ENCODE peak calls at places on chromosomes 6 and 20, in six cellular contexts. V, A, P, X, C and U are unnamed samples.

GRCh38 chr20:50909413-50909812 is 21.8 kb downstream of the ADNP start:
- DNase-seq in C (no peak), P (no peak), V (no peak), X (no peak), A (no peak), U (no peak)

GRCh38 chr6:11009353-11009752 is 34.8 kb downstream of the ELOVL2 start:
- DNase-seq in X (no peak), P (no peak), C (no peak), A (no peak), V (no peak), U (no peak)

GRCh38 chr6:150078788-150079187 is 9.9 kb upstream of the ULBP3 start:
- DNase-seq in P (no peak), X (no peak), C (no peak), A (no peak), V (no peak), U (no peak)

GRCh38 chr20:24643731-24644130 is 174.3 kb downstream of the SYNDIG1 start:
- DNase-seq in V (no peak), X (no peak), P (no peak), C (no peak), A (no peak), U (no peak)

GRCh38 chr6:127784468-127784867 is 116.4 kb downstream of the THEMIS start:
- DNase-seq in P (no peak), X (no peak), C (no peak), A (no peak), V (no peak), U (no peak)

GRCh38 chr6:13526718-13527668 is 39.6 kb upstream of the GFOD1 start:
- DNase-seq in P (peak; percentile 48), A (no peak), C (peak; percentile 73), X (no peak), V (no peak), U (peak; percentile 28)

GRCh38 chr20:62516345-62516744 is 40.5 kb upstream of the GATA5 start:
- DNase-seq in A (no peak), C (no peak), X (no peak), V (peak; percentile 86), P (no peak), U (no peak)

GRCh38 chr6:87029711-87030314 is 65.1 kb downstream of the CGA start:
- DNase-seq in X (no peak), C (no peak), P (no peak), A (no peak), V (no peak), U (peak; percentile 29)

GRCh38 chr6:130296854-130297253 is 69.0 kb upstream of the TMEM200A start:
- DNase-seq in C (no peak), A (no peak), X (no peak), P (no peak), V (no peak), U (no peak)

GRCh38 chr20:20568604-20569205 is 143.7 kb downstream of the RALGAPA2 start:
- DNase-seq in C (no peak), P (no peak), X (peak; percentile 1), V (peak; percentile 7), A (no peak), U (peak; percentile 33)

GRCh38 chr6:40882321-40882720 is 156.7 kb downstream of the UNC5CL start:
- DNase-seq in C (no peak), V (no peak), A (no peak), P (no peak), X (no peak), U (no peak)

GRCh38 chr6:80094017-80094416 is 12.5 kb upstream of the BCKDHB start:
- DNase-seq in C (no peak), P (no peak), V (peak; percentile 27), X (no peak), A (no peak), U (peak; percentile 26)

GRCh38 chr20:10201321-10201870 is 17.2 kb upstream of the SNAP25 start:
- DNase-seq in C (no peak), P (no peak), V (no peak), A (no peak), X (no peak), U (no peak)

GRCh38 chr20:40578961-40579360 is 110.1 kb downstream of the MAFB start:
- DNase-seq in P (no peak), A (no peak), X (no peak), V (no peak), C (no peak), U (no peak)

GRCh38 chr6:12331474-12331873 is 41.3 kb downstream of the EDN1 start:
- DNase-seq in P (no peak), A (no peak), V (no peak), X (no peak), C (no peak), U (no peak)

GRCh38 chr20:46131396-46131795 is 13.3 kb downstream of the CD40 start:
- DNase-seq in A (no peak), C (no peak), X (no peak), P (no peak), V (no peak), U (no peak)

GRCh38 chr6:52417675-52418111 is 2.4 kb upstream of the EFHC1 start:
- DNase-seq in P (no peak), V (no peak), X (no peak), A (no peak), C (no peak), U (no peak)

GRCh38 chr20:45918182-45918737 is 6.3 kb upstream of the PLTP start:
- DNase-seq in A (no peak), V (no peak), P (no peak), X (no peak), C (no peak), U (no peak)

GRCh38 chr6:52622810-52623209 is 46.0 kb upstream of the TRAM2 start:
- DNase-seq in X (no peak), V (no peak), P (no peak), C (no peak), A (no peak), U (no peak)

GRCh38 chr6:158655569-158656450 is 6.0 kb downstream of the SYTL3 start:
- DNase-seq in P (no peak), X (no peak), C (no peak), V (no peak), A (no peak), U (no peak)

GRCh38 chr6:101203664-101204063 is 189.8 kb upstream of the GRIK2 start:
- DNase-seq in P (no peak), C (no peak), A (no peak), X (no peak), V (no peak), U (no peak)

GRCh38 chr6:156517090-156517489 is 260.1 kb upstream of the ARID1B start:
- DNase-seq in C (no peak), X (no peak), P (no peak), V (no peak), A (no peak), U (no peak)

GRCh38 chr6:20605581-20605980 is 71.3 kb downstream of the CDKAL1 start:
- DNase-seq in P (no peak), X (no peak), A (no peak), V (no peak), C (no peak), U (no peak)

GRCh38 chr6:20409427-20409971 is 7.8 kb downstream of the E2F3 start:
- DNase-seq in V (no peak), X (no peak), A (no peak), P (no peak), C (no peak), U (peak; percentile 33)

GRCh38 chr6:152233547-152234320 is 403.4 kb downstream of the SYNE1 start:
- DNase-seq in C (no peak), X (no peak), P (no peak), V (no peak), A (no peak), U (no peak)